ENCODE peak calls at places on chromosomes 7 and 10, in six cellular contexts. One of them, this sample, is unnamed.

GRCh38 chr10:113026679-113027078 is 76.6 kb downstream of the TCF7L2 start:
- DNase-seq in sigmoid colon: no peak
- DNase-seq in thyroid gland: no peak
- DNase-seq in psoas muscle: no peak
- DNase-seq in A673: no peak
- DNase-seq in brain microvascular endothelial cell: no peak
- DNase-seq in this sample: no peak

GRCh38 chr10:72323108-72323932 is 31.4 kb downstream of the DNAJB12 start:
- DNase-seq in sigmoid colon: no peak
- DNase-seq in A673: no peak
- DNase-seq in brain microvascular endothelial cell: no peak
- DNase-seq in psoas muscle: no peak
- DNase-seq in thyroid gland: peak; percentile 42
- DNase-seq in this sample: no peak

GRCh38 chr7:17132726-17133125 is 165.7 kb upstream of the AHR start:
- DNase-seq in psoas muscle: no peak
- DNase-seq in A673: peak; percentile 37
- DNase-seq in brain microvascular endothelial cell: no peak
- DNase-seq in thyroid gland: no peak
- DNase-seq in sigmoid colon: no peak
- DNase-seq in this sample: no peak

GRCh38 chr7:7808156-7808555 is 89.7 kb upstream of the RPA3 start:
- DNase-seq in A673: peak; percentile 32
- DNase-seq in brain microvascular endothelial cell: peak; percentile 32
- DNase-seq in thyroid gland: no peak
- DNase-seq in psoas muscle: no peak
- DNase-seq in sigmoid colon: no peak
- DNase-seq in this sample: no peak

GRCh38 chr10:51297438-51297837 is 223.2 kb downstream of the PRKG1 start:
- DNase-seq in sigmoid colon: no peak
- DNase-seq in A673: no peak
- DNase-seq in psoas muscle: no peak
- DNase-seq in thyroid gland: no peak
- DNase-seq in brain microvascular endothelial cell: no peak
- DNase-seq in this sample: no peak

GRCh38 chr10:117514971-117515370 is 27.6 kb upstream of the EMX2 start:
- DNase-seq in sigmoid colon: no peak
- DNase-seq in psoas muscle: no peak
- DNase-seq in A673: no peak
- DNase-seq in thyroid gland: no peak
- DNase-seq in brain microvascular endothelial cell: no peak
- DNase-seq in this sample: no peak

GRCh38 chr10:79442171-79443040 is 3.0 kb downstream of the ZCCHC24 start:
- DNase-seq in thyroid gland: no peak
- DNase-seq in psoas muscle: no peak
- DNase-seq in A673: no peak
- DNase-seq in brain microvascular endothelial cell: no peak
- DNase-seq in sigmoid colon: no peak
- DNase-seq in this sample: peak; percentile 91

GRCh38 chr10:103922659-103923058 is 4.7 kb upstream of the STN1 start:
- DNase-seq in thyroid gland: no peak
- DNase-seq in A673: no peak
- DNase-seq in sigmoid colon: no peak
- DNase-seq in psoas muscle: no peak
- DNase-seq in brain microvascular endothelial cell: no peak
- DNase-seq in this sample: no peak

GRCh38 chr10:50788951-50789904 is 49.5 kb downstream of the ASAH2B start:
- DNase-seq in A673: peak; percentile 80
- DNase-seq in thyroid gland: no peak
- DNase-seq in psoas muscle: no peak
- DNase-seq in sigmoid colon: no peak
- DNase-seq in brain microvascular endothelial cell: peak; percentile 52
- DNase-seq in this sample: no peak

GRCh38 chr10:128900456-128900855 is 566.6 kb upstream of the MGMT start:
- DNase-seq in A673: no peak
- DNase-seq in sigmoid colon: no peak
- DNase-seq in psoas muscle: no peak
- DNase-seq in brain microvascular endothelial cell: no peak
- DNase-seq in thyroid gland: no peak
- DNase-seq in this sample: no peak

GRCh38 chr10:31819393-31819820 is 109.2 kb downstream of the ARHGAP12 start:
- DNase-seq in thyroid gland: peak; percentile 3
- DNase-seq in psoas muscle: peak; percentile 73
- DNase-seq in brain microvascular endothelial cell: peak; percentile 5
- DNase-seq in A673: no peak
- DNase-seq in sigmoid colon: no peak
- DNase-seq in this sample: no peak

GRCh38 chr10:104099941-104100340 is 14.3 kb upstream of the COL17A1 start:
- DNase-seq in sigmoid colon: no peak
- DNase-seq in thyroid gland: no peak
- DNase-seq in A673: no peak
- DNase-seq in psoas muscle: no peak
- DNase-seq in brain microvascular endothelial cell: peak; percentile 63
- DNase-seq in this sample: no peak

GRCh38 chr7:6221340-6222319 is 50.8 kb downstream of the CYTH3 start:
- DNase-seq in sigmoid colon: no peak
- DNase-seq in thyroid gland: no peak
- DNase-seq in brain microvascular endothelial cell: peak; percentile 28
- DNase-seq in A673: no peak
- DNase-seq in psoas muscle: no peak
- DNase-seq in this sample: no peak

GRCh38 chr7:7883394-7883793 is 85.2 kb upstream of the GLCCI1 start:
- DNase-seq in psoas muscle: no peak
- DNase-seq in brain microvascular endothelial cell: no peak
- DNase-seq in sigmoid colon: no peak
- DNase-seq in thyroid gland: no peak
- DNase-seq in A673: no peak
- DNase-seq in this sample: no peak

GRCh38 chr10:31261502-31262311 is 57.3 kb upstream of the ZEB1 start:
- DNase-seq in A673: no peak
- DNase-seq in sigmoid colon: no peak
- DNase-seq in psoas muscle: no peak
- DNase-seq in thyroid gland: no peak
- DNase-seq in brain microvascular endothelial cell: peak; percentile 42
- DNase-seq in this sample: no peak

GRCh38 chr10:112649492-112650152 is 202.6 kb downstream of the VTI1A start:
- DNase-seq in A673: no peak
- DNase-seq in brain microvascular endothelial cell: no peak
- DNase-seq in sigmoid colon: no peak
- DNase-seq in thyroid gland: no peak
- DNase-seq in psoas muscle: no peak
- DNase-seq in this sample: no peak

GRCh38 chr7:148084138-148084537 is 506.4 kb upstream of the C7orf33 start:
- DNase-seq in A673: peak; percentile 76
- DNase-seq in sigmoid colon: no peak
- DNase-seq in thyroid gland: peak; percentile 82
- DNase-seq in brain microvascular endothelial cell: peak; percentile 58
- DNase-seq in psoas muscle: no peak
- DNase-seq in this sample: peak; percentile 58

GRCh38 chr10:89600041-89600440 is 45.0 kb downstream of the PANK1 start:
- DNase-seq in A673: no peak
- DNase-seq in psoas muscle: no peak
- DNase-seq in sigmoid colon: no peak
- DNase-seq in brain microvascular endothelial cell: no peak
- DNase-seq in thyroid gland: peak; percentile 29
- DNase-seq in this sample: no peak

GRCh38 chr7:47518827-47519226 is 63.1 kb downstream of the TNS3 start:
- DNase-seq in A673: no peak
- DNase-seq in sigmoid colon: no peak
- DNase-seq in brain microvascular endothelial cell: peak; percentile 58
- DNase-seq in thyroid gland: no peak
- DNase-seq in psoas muscle: no peak
- DNase-seq in this sample: no peak

GRCh38 chr7:104926905-104927454 is 87.0 kb upstream of the KMT2E start:
- DNase-seq in psoas muscle: no peak
- DNase-seq in brain microvascular endothelial cell: no peak
- DNase-seq in sigmoid colon: no peak
- DNase-seq in A673: peak; percentile 39
- DNase-seq in thyroid gland: peak; percentile 61
- DNase-seq in this sample: no peak

GRCh38 chr10:88802430-88802829 is at the start of gene LIPM:
- DNase-seq in sigmoid colon: no peak
- DNase-seq in brain microvascular endothelial cell: no peak
- DNase-seq in thyroid gland: no peak
- DNase-seq in A673: no peak
- DNase-seq in psoas muscle: no peak
- DNase-seq in this sample: no peak

GRCh38 chr10:112658900-112659328 is 211.9 kb downstream of the VTI1A start:
- DNase-seq in brain microvascular endothelial cell: peak; percentile 46
- DNase-seq in psoas muscle: no peak
- DNase-seq in thyroid gland: peak; percentile 17
- DNase-seq in A673: no peak
- DNase-seq in sigmoid colon: no peak
- DNase-seq in this sample: no peak

GRCh38 chr10:120098242-120098930 is 205.9 kb downstream of the SEC23IP start:
- DNase-seq in psoas muscle: no peak
- DNase-seq in brain microvascular endothelial cell: no peak
- DNase-seq in sigmoid colon: no peak
- DNase-seq in thyroid gland: no peak
- DNase-seq in A673: peak; percentile 24
- DNase-seq in this sample: no peak

GRCh38 chr7:83695126-83695960 is 46.4 kb upstream of the SEMA3E start:
- DNase-seq in psoas muscle: no peak
- DNase-seq in sigmoid colon: no peak
- DNase-seq in thyroid gland: no peak
- DNase-seq in brain microvascular endothelial cell: no peak
- DNase-seq in A673: no peak
- DNase-seq in this sample: no peak

GRCh38 chr7:44757311-44757710 is 8.7 kb downstream of the ZMIZ2 start:
- DNase-seq in brain microvascular endothelial cell: no peak
- DNase-seq in sigmoid colon: no peak
- DNase-seq in thyroid gland: peak; percentile 88
- DNase-seq in A673: peak; percentile 50
- DNase-seq in psoas muscle: no peak
- DNase-seq in this sample: no peak

GRCh38 chr7:133196872-133197612 is 55.8 kb upstream of the EXOC4 start:
- DNase-seq in psoas muscle: no peak
- DNase-seq in A673: peak; percentile 17
- DNase-seq in brain microvascular endothelial cell: no peak
- DNase-seq in sigmoid colon: no peak
- DNase-seq in thyroid gland: no peak
- DNase-seq in this sample: no peak

GRCh38 chr7:152759655-152760383 is at the start of gene ACTR3B:
- DNase-seq in sigmoid colon: peak; percentile 96
- DNase-seq in psoas muscle: peak; percentile 96
- DNase-seq in brain microvascular endothelial cell: peak; percentile 67
- DNase-seq in thyroid gland: peak; percentile 86
- DNase-seq in A673: peak; percentile 90
- DNase-seq in this sample: peak; percentile 93
- TF ChIP-seq CTCF in sigmoid colon: no peak
- TF ChIP-seq CTCF in psoas muscle: no peak
- TF ChIP-seq CTCF in brain microvascular endothelial cell: no peak
- TF ChIP-seq CTCF in thyroid gland: no peak
- TF ChIP-seq CTCF in A673: no peak
- TF ChIP-seq CTCF in this sample: no peak

GRCh38 chr10:21488246-21488953 is 37.1 kb downstream of the SKIDA1 start:
- DNase-seq in sigmoid colon: no peak
- DNase-seq in brain microvascular endothelial cell: no peak
- DNase-seq in psoas muscle: no peak
- DNase-seq in A673: peak; percentile 19
- DNase-seq in thyroid gland: peak; percentile 20
- DNase-seq in this sample: no peak
- H3K27ac ChIP-seq in sigmoid colon: no peak overlapping the region
- H3K27ac ChIP-seq in brain microvascular endothelial cell: no peak overlapping the region
- H3K27ac ChIP-seq in psoas muscle: no peak overlapping the region
- H3K27ac ChIP-seq in A673: no peak overlapping the region
- H3K27ac ChIP-seq in thyroid gland: peak overlapping the region; percentile 55
- H3K27ac ChIP-seq in this sample: no peak overlapping the region

DNA sequence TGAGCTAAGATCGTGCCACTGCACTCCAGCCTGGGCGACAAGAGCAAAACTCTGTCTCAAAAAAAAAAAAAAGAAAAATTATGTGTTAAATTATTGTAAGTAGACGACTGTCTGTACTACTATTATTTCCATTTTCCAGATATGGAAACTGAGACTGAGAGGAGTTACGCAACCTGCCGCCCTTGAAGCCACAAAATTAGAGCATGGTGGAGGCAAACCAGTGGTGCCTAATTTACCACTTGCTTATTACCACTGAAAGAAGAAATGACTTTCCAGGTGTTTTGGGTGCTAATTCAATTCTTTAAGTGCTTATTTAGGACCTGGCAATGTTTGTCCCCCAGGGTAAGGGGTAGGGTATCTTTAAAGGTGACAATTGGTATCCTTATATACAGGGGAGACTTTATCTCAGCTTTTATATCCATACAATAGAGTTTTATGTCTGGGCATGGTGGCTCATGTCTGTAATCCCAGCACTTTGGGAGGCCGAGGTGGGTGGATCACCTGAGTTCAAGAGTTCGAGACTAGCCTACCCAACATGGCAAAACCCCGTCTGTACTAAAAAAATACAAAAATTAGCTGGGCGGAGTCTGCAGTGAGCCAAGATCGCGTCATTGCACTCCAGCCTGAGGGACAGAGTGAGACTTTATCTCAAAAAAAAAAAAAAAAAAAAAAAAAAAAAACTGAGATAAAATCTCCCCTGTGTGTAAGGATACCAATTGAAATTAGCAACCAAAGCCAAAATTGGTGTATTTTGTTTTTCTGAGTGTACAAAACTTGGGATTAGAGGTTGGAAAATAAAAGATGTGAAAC is 16.6 kb upstream of the CAMK1D start:
- DNase-seq in thyroid gland: no peak
- DNase-seq in A673: no peak
- DNase-seq in sigmoid colon: no peak
- DNase-seq in brain microvascular endothelial cell: peak; percentile 52
- DNase-seq in psoas muscle: no peak
- DNase-seq in this sample: no peak
- H3K4me3 ChIP-seq in thyroid gland: no peak overlapping the region
- H3K4me3 ChIP-seq in A673: no peak overlapping the region
- H3K4me3 ChIP-seq in sigmoid colon: no peak overlapping the region
- H3K4me3 ChIP-seq in brain microvascular endothelial cell: no peak overlapping the region
- H3K4me3 ChIP-seq in psoas muscle: no peak overlapping the region
- H3K4me3 ChIP-seq in this sample: no peak overlapping the region

DNA sequence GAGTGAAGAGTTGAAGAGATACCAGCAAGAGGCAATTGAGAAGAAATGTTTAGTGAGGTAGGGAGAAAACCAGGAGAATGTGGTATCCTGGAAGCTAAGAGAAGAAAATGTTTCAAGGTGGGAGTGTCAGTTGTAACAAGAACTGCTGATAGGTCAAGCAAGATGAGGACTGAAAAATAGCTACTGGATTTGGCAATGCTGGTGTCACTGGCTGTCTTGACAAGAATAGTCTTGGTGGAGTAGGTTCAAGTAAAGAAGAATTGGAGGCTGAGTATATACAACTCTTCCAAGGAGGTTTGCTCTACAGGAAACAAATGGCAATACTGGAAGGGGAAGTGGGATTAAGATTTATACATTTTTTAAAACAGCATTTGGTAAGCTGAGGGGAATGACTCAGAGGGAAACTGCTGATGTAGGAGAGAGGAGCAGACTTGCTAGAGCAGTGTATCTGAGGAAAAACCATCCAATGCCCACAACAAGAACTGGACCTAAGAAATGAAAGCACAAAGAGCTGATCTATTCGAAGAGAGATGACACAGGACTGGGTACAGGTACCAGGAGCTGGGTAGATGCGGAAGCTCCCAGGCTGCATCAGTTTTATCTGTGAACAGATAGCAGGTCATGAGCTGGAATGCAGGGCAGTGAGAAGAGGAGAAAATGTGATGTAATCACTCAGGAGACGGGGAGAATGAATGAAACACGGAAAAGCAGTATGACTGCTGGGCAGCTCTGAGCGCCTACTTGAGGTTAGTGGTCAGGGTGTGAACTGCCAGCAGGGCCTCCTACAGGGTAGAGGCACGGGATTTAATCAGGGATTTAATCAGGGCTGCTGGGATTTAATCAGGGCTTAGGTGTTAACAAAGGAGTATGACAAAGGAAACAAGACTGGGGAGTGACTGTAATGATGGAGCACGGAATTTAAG is 34.5 kb downstream of the FAM25A start:
- DNase-seq in psoas muscle: no peak
- DNase-seq in thyroid gland: no peak
- DNase-seq in A673: peak; percentile 56
- DNase-seq in sigmoid colon: no peak
- DNase-seq in brain microvascular endothelial cell: peak; percentile 59
- DNase-seq in this sample: no peak
- TF ChIP-seq CTCF in psoas muscle: no peak
- TF ChIP-seq CTCF in thyroid gland: no peak
- TF ChIP-seq CTCF in A673: peak; percentile 19
- TF ChIP-seq CTCF in sigmoid colon: no peak
- TF ChIP-seq CTCF in brain microvascular endothelial cell: peak; percentile 55
- TF ChIP-seq CTCF in this sample: no peak

This sample was measured in dorsolateral prefrontal cortex.